ENCODE peak calls at places on chromosomes 12 and 14, in nine cellular contexts. O is transverse colon, L is A549, D is HepG2, Y is upper lobe of left lung, R is GM12878, P is stomach, H is ovary, B is suprapubic skin. M is an unnamed sample.

GRCh38 chr12:55717397-55718007 is 1.7 kb downstream of the BLOC1S1 start:
- DNase-seq in D (no peak), H (no peak), O (peak), P (no peak), R (no peak), B (no peak), L (no peak), Y (no peak), M (no peak)

GRCh38 chr14:86654558-86655184 is 1124.7 kb downstream of the FLRT2 start:
- DNase-seq in R (no peak), O (peak), P (peak), Y (no peak), B (no peak), H (no peak), D (peak), L (peak), M (peak)

GRCh38 chr12:24948816-24949722 is at the start of gene BCAT1:
- DNase-seq in Y (peak), B (peak), R (no peak), L (peak), H (peak), D (peak), O (peak), P (peak), M (peak)

GRCh38 chr14:46250113-46250703 is 401.4 kb downstream of the RPL10L start:
- DNase-seq in B (no peak), O (no peak), P (no peak), D (peak), R (no peak), H (no peak), L (peak), Y (no peak), M (no peak)

GRCh38 chr12:124938606-124939427 is 24.4 kb upstream of the UBC start:
- DNase-seq in L (peak), R (peak), B (peak), H (peak), Y (peak), P (peak), D (peak), O (peak), M (peak)

GRCh38 chr12:121992059-121992879 is 29.4 kb upstream of the BCL7A start:
- DNase-seq in H (no peak), B (no peak), O (no peak), L (peak), R (peak), P (no peak), Y (no peak), D (peak), M (no peak)

GRCh38 chr14:55579724-55580400 is at the start of gene KTN1:
- DNase-seq in L (peak), O (peak), H (peak), R (no peak), P (peak), D (peak), Y (peak), B (peak), M (peak)

GRCh38 chr12:130354407-130354806 is 16.7 kb downstream of the PIWIL1 start:
- DNase-seq in P (no peak), D (no peak), H (no peak), B (no peak), L (no peak), Y (no peak), O (no peak), R (no peak), M (no peak)

GRCh38 chr14:75928587-75929230 is 53.1 kb downstream of the TGFB3 start:
- DNase-seq in H (no peak), Y (no peak), P (no peak), R (no peak), L (no peak), O (no peak), D (no peak), B (no peak), M (no peak)

GRCh38 chr14:79044894-79045624 is 874.9 kb downstream of the NRXN3 start:
- DNase-seq in P (no peak), R (no peak), L (peak), Y (no peak), D (no peak), B (no peak), O (peak), H (no peak), M (no peak)

GRCh38 chr14:97410667-97411286 is 613.6 kb downstream of the VRK1 start:
- DNase-seq in H (no peak), P (no peak), B (no peak), Y (no peak), R (no peak), L (no peak), O (no peak), D (no peak), M (no peak)

GRCh38 chr12:99284161-99284560 is 363.4 kb upstream of the GARIN6 start:
- DNase-seq in B (no peak), L (no peak), P (no peak), D (no peak), H (no peak), Y (no peak), O (no peak), R (no peak), M (no peak)

GRCh38 chr12:57844725-57845477 is 1.6 kb downstream of the CTDSP2 start:
- DNase-seq in O (peak), D (peak), P (peak), H (peak), B (peak), R (no peak), L (peak), Y (peak), M (peak)

GRCh38 chr14:91068642-91069041 is 8.2 kb upstream of the RPS6KA5 start:
- DNase-seq in L (no peak), B (no peak), O (no peak), Y (no peak), P (no peak), H (no peak), D (no peak), R (no peak), M (no peak)

GRCh38 chr12:113684053-113684907 is 212.6 kb upstream of the LHX5 start:
- DNase-seq in P (no peak), B (no peak), L (no peak), O (no peak), D (no peak), H (no peak), R (no peak), Y (no peak), M (no peak)

GRCh38 chr14:65168840-65169239 is 66.5 kb upstream of the MAX start:
- DNase-seq in D (no peak), O (no peak), B (no peak), R (no peak), H (no peak), L (no peak), P (no peak), Y (no peak), M (no peak)

GRCh38 chr14:25843761-25844470 is 753.9 kb downstream of the NOVA1 start:
- DNase-seq in O (no peak), D (no peak), P (no peak), R (no peak), B (no peak), H (no peak), L (no peak), Y (no peak), M (no peak)

GRCh38 chr14:70289138-70289537 is 70.3 kb downstream of the COX16 start:
- DNase-seq in L (no peak), B (no peak), D (no peak), R (peak), Y (no peak), P (no peak), H (no peak), O (no peak), M (no peak)

GRCh38 chr12:12387521-12387920 is 30.6 kb downstream of the BORCS5 start:
- DNase-seq in H (no peak), B (no peak), L (no peak), Y (no peak), D (no peak), R (no peak), P (no peak), O (no peak), M (no peak)

GRCh38 chr12:106142591-106143261 is 4.0 kb upstream of the NUAK1 start:
- DNase-seq in D (no peak), P (no peak), Y (no peak), L (no peak), O (no peak), R (no peak), B (no peak), H (no peak), M (no peak)

GRCh38 chr14:28707814-28708213 is 58.8 kb upstream of the FOXG1 start:
- DNase-seq in P (no peak), Y (no peak), O (no peak), R (no peak), D (no peak), L (no peak), H (no peak), B (no peak), M (no peak)

DNA sequence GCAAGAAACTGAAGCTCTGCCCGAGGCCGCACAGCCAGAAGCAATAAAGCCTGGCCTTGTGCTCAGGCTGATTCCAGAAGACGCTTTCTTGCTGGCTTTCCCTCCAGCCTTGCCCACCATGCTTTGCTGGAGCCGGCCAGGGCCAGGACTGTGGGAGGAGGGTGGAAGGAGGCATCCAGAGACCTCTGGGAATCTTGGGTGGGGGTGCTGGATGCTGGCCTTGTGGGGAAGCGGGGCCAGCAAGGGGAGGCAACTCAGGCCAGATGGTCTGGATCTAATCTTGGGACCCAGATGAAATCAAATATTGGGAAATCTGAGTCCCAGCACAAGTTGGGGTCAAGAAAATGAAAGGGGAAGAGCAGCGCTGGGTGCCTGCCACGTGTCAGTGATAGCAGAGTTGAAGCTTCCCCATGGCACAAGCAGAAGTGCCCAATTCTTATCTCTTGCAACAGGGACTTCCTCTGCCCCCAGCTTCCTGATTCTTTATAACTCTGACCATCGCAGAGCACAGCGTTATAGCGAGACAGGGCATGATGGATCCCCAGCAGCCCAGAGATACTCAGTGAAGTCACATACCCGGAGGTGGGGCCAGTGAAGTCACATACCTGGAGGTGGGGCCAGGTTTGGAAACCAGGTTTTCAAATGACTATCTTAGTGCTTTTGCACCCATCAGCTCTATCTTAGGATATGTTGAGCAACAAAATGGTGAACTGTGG is 6.4 kb upstream of the RABGGTA start:
- DNase-seq in D (no peak), B (no peak), O (peak), P (no peak), R (no peak), H (no peak), Y (no peak), L (no peak), M (no peak)
- TF ChIP-seq EP300 in D (no peak), B (no peak), O (no peak), P (no peak), R (no peak), H (no peak), Y (no peak), L (no peak), M (no peak)

GRCh38 chr14:72782817-72783216 is 111.1 kb downstream of the DPF3 start:
- DNase-seq in O (no peak), L (no peak), D (no peak), Y (no peak), H (no peak), R (no peak), P (no peak), B (peak), M (no peak)

GRCh38 chr14:72782182-72782508 is 111.8 kb downstream of the DPF3 start:
- DNase-seq in H (no peak), P (no peak), Y (no peak), D (no peak), O (no peak), B (peak), L (no peak), R (no peak), M (no peak)

GRCh38 chr14:72780771-72781170 is 113.1 kb downstream of the DPF3 start:
- DNase-seq in B (peak), P (no peak), L (no peak), Y (no peak), R (no peak), H (no peak), D (no peak), O (no peak), M (no peak)

GRCh38 chr14:72779679-72780078 is 114.2 kb downstream of the DPF3 start:
- DNase-seq in H (no peak), P (no peak), Y (no peak), D (no peak), O (no peak), L (no peak), R (no peak), B (peak), M (no peak)

DNA sequence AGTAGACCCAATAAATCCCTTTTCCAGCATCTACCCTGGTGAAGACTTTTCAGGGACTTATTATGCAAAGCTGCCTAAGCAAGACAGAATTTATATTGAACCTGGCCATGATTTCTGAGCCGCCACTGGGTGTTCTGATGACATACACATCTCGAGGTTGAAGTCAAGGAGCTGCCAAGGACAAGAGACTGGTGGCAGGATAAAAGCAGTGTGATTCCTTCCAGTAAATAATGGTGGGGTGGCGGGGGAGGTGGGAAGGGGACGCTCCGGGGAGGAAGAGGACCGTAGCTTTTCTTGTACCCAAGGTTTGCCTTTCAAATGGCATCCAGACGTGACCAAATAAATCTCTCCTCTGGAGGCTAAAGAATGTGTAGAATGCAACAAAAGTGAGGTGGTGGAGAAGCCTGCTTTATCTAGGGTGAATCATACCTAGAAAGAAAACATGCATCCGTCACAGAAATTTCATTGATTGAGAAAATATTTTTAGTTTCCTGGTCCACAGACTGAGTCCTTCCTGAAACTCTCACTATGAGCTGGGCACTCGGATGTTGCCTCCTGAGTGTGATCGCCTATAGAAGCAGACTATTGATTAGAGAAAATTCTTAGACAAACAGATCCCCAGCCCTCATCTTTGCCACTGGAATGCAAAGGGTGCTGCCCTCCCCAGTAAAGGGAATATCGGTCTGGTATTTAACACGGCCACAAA is 112.3 kb downstream of the DPF3 start:
- DNase-seq in Y (no peak), O (no peak), R (no peak), D (peak), B (peak), P (no peak), H (no peak), L (peak), M (no peak)
- TF ChIP-seq EP300 in Y (no peak), O (no peak), R (no peak), D (peak), B (no peak), P (no peak), H (no peak), L (no peak), M (no peak)

DNA sequence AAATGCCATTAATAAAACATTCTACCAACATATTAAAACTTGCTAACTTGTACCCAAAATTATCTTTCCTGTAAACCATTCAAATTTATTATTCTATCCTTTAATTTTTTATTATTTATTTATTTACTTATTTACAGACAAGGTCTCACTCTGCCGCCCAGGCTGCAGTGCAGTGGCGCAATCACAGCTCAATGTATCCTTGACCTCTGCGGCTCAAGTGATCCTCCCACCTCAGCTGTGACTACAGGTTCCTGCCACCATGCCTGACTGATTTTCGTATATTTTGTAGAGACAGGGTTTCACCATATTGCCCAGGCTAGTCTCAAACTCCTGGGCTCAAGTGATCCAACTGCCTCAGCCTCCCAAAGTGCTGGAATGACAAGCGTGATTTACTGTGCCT is 20.4 kb upstream of the LIN7A start:
- DNase-seq in O (no peak), D (peak), P (no peak), R (no peak), B (no peak), L (no peak), Y (no peak), H (no peak), M (no peak)
- TF ChIP-seq EP300 in O (no peak), D (no peak), P (no peak), R (no peak), B (no peak), L (no peak), Y (no peak), H (no peak), M (no peak)

GRCh38 chr12:65878540-65878939 is 54.3 kb downstream of the HMGA2 start:
- DNase-seq in R (no peak), L (peak), B (no peak), D (no peak), Y (no peak), P (no peak), O (no peak), H (no peak), M (no peak)

GRCh38 chr12:65877836-65878235 is 53.6 kb downstream of the HMGA2 start:
- DNase-seq in B (no peak), R (no peak), O (no peak), L (no peak), P (no peak), H (no peak), Y (no peak), D (no peak), M (no peak)

GRCh38 chr12:65881348-65881961 is 57.2 kb downstream of the HMGA2 start:
- DNase-seq in R (no peak), H (peak), B (no peak), Y (no peak), L (no peak), O (peak), P (peak), D (no peak), M (peak)

GRCh38 chr12:65881965-65882413 is 57.7 kb downstream of the HMGA2 start:
- DNase-seq in B (peak), P (peak), Y (peak), L (no peak), H (peak), R (no peak), D (no peak), O (peak), M (peak)

DNA sequence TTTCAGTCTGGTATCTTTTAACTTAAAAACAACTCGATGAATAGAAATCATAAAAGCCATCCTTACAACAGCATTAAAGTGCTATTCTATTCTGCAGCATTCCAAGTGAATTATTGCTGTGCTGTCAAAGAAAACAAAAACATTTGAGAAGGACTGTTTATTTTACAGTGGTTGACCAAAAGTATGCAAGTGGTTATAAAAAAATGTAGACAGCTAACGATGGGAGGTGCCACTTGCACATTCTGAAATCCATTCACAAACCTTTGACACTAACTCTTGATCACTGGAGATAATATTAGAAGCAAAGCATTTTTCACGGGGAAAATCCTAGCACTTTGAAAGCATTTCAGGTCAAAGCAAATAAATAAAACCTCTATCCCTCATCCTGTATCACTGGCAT is 55.6 kb downstream of the HMGA2 start:
- DNase-seq in B (no peak), L (no peak), Y (no peak), R (no peak), H (no peak), P (no peak), D (no peak), O (no peak), M (no peak)
- TF ChIP-seq EP300 in B (no peak), L (no peak), Y (no peak), R (no peak), H (no peak), P (no peak), D (no peak), O (no peak), M (peak)

DNA sequence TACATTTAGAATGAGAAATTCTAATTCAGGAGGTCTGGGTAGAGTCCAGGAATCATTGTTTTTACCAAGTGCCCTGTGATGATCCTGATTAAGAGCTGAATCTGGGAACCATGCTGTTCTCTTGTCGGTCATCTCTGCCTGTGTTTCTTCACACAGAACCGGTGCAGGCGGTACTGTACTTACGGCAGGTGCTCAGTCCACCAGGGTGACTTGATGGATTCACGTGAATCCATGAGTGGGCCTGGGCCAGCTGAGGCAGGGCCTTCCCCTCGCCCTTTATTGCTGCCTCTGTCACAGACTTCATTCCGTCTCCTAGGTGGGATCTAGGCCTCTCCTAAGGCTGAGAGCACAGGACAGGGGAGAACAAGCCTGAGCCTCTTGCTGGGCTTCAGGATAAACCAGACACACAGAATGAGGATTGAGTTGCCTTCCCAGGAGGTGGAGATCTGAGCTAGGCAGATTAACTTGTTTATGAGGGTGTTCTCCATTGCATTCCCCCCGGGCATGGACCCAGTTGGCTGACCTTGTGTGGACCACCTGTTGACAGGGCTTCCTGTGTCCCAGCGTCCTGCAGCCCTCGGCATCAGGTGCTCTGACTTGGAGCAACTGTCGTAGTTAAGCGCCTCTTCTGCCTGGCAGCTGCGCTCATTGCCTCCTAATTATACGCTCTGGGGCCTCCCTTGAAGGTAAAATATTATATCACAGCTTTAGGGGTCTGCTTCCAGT is 42.1 kb downstream of the B4GALNT3 start:
- DNase-seq in O (no peak), L (no peak), H (no peak), Y (no peak), R (no peak), D (no peak), P (peak), B (no peak), M (no peak)
- TF ChIP-seq EP300 in O (no peak), L (no peak), H (no peak), Y (no peak), R (no peak), D (no peak), P (no peak), B (no peak), M (no peak)

DNA sequence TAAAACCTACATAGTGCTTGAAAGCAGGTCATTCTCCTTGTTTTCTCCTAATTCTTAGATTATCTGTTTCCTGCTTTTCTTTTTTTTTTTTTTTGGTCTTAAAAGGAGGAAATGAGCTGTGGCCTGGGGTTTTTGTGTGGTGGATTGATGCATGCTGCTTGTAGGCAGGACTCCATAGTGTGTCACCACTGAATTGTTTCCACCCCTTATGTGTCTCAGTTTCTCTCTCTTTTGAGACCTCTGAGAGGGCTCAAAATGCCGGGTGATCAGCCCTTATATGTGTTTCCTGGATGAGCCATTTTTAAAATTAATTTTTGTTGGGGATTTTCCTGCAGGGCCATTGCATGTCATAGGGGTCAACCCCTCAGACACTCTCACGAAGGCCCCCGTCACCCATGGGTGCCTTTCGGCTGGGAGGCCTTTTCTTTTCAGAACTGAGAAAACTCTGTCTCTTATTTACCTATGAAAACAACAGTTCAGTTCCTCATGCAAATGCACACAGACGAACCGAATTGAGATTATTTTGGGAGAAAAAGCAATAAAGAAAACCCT is 32.0 kb upstream of the LRRK2 start:
- DNase-seq in D (no peak), Y (no peak), B (no peak), P (no peak), L (no peak), O (peak), H (no peak), R (peak), M (no peak)
- TF ChIP-seq EP300 in D (no peak), Y (no peak), B (no peak), P (no peak), L (no peak), O (no peak), H (no peak), R (peak), M (no peak)

M was measured in tibial nerve.